ENCODE peak calls at places on chromosomes 2 and 18, in nine cellular contexts. One of them, this sample, is unnamed.

GRCh38 chr2:184053326-184053725 is 545.0 kb upstream of the ZNF804A start:
- DNase-seq in lower lobe of right lung: no peak
- DNase-seq in HEK293T: no peak
- DNase-seq in kidney epithelial cell: peak
- DNase-seq in amniotic stem cell: no peak
- DNase-seq in HTR-8/SVneo: no peak
- DNase-seq in hepatocyte: no peak
- DNase-seq in astrocyte of the spinal cord: peak
- DNase-seq in RKO: no peak
- DNase-seq in this sample: no peak

GRCh38 chr2:240786871-240787311 is 33.1 kb downstream of the KIF1A start:
- DNase-seq in lower lobe of right lung: peak
- DNase-seq in HEK293T: no peak
- DNase-seq in kidney epithelial cell: no peak
- DNase-seq in amniotic stem cell: no peak
- DNase-seq in HTR-8/SVneo: no peak
- DNase-seq in hepatocyte: no peak
- DNase-seq in astrocyte of the spinal cord: no peak
- DNase-seq in RKO: no peak
- DNase-seq in this sample: no peak

GRCh38 chr2:75022516-75022915 is 64.1 kb downstream of the POLE4 start:
- DNase-seq in lower lobe of right lung: no peak
- DNase-seq in HEK293T: no peak
- DNase-seq in kidney epithelial cell: no peak
- DNase-seq in amniotic stem cell: no peak
- DNase-seq in HTR-8/SVneo: peak
- DNase-seq in hepatocyte: no peak
- DNase-seq in astrocyte of the spinal cord: peak
- DNase-seq in RKO: no peak
- DNase-seq in this sample: no peak

GRCh38 chr2:20212459-20212870 is 12.5 kb downstream of the SDC1 start:
- DNase-seq in lower lobe of right lung: peak
- DNase-seq in HEK293T: peak
- DNase-seq in kidney epithelial cell: no peak
- DNase-seq in amniotic stem cell: no peak
- DNase-seq in HTR-8/SVneo: peak
- DNase-seq in hepatocyte: peak
- DNase-seq in astrocyte of the spinal cord: peak
- DNase-seq in RKO: no peak
- DNase-seq in this sample: no peak

GRCh38 chr2:220936641-220937197 is 635.4 kb downstream of the EPHA4 start:
- DNase-seq in lower lobe of right lung: no peak
- DNase-seq in HEK293T: no peak
- DNase-seq in kidney epithelial cell: no peak
- DNase-seq in amniotic stem cell: no peak
- DNase-seq in HTR-8/SVneo: no peak
- DNase-seq in hepatocyte: no peak
- DNase-seq in astrocyte of the spinal cord: no peak
- DNase-seq in RKO: no peak
- DNase-seq in this sample: no peak

GRCh38 chr2:32384529-32384928 is 27.7 kb downstream of the BIRC6 start:
- DNase-seq in lower lobe of right lung: no peak
- DNase-seq in HEK293T: no peak
- DNase-seq in kidney epithelial cell: no peak
- DNase-seq in amniotic stem cell: no peak
- DNase-seq in HTR-8/SVneo: no peak
- DNase-seq in hepatocyte: no peak
- DNase-seq in astrocyte of the spinal cord: no peak
- DNase-seq in RKO: no peak
- DNase-seq in this sample: no peak

GRCh38 chr2:67612576-67612981 is 215.4 kb downstream of the ETAA1 start:
- DNase-seq in lower lobe of right lung: no peak
- DNase-seq in HEK293T: no peak
- DNase-seq in kidney epithelial cell: no peak
- DNase-seq in amniotic stem cell: no peak
- DNase-seq in HTR-8/SVneo: no peak
- DNase-seq in hepatocyte: no peak
- DNase-seq in astrocyte of the spinal cord: no peak
- DNase-seq in RKO: no peak
- DNase-seq in this sample: peak

GRCh38 chr2:6492573-6492972 is 373.1 kb downstream of the CMPK2 start:
- DNase-seq in lower lobe of right lung: no peak
- DNase-seq in HEK293T: no peak
- DNase-seq in kidney epithelial cell: no peak
- DNase-seq in amniotic stem cell: no peak
- DNase-seq in HTR-8/SVneo: no peak
- DNase-seq in hepatocyte: no peak
- DNase-seq in astrocyte of the spinal cord: peak
- DNase-seq in RKO: no peak
- DNase-seq in this sample: peak

GRCh38 chr2:236309669-236310029 is 45.4 kb upstream of the ASB18 start:
- DNase-seq in lower lobe of right lung: no peak
- DNase-seq in HEK293T: peak
- DNase-seq in kidney epithelial cell: no peak
- DNase-seq in amniotic stem cell: no peak
- DNase-seq in HTR-8/SVneo: peak
- DNase-seq in hepatocyte: peak
- DNase-seq in astrocyte of the spinal cord: no peak
- DNase-seq in RKO: peak
- DNase-seq in this sample: peak

GRCh38 chr2:857081-857480 is 93.6 kb upstream of the SNTG2 start:
- DNase-seq in lower lobe of right lung: no peak
- DNase-seq in HEK293T: no peak
- DNase-seq in kidney epithelial cell: no peak
- DNase-seq in amniotic stem cell: no peak
- DNase-seq in HTR-8/SVneo: no peak
- DNase-seq in hepatocyte: no peak
- DNase-seq in astrocyte of the spinal cord: no peak
- DNase-seq in RKO: no peak
- DNase-seq in this sample: no peak

GRCh38 chr2:183192343-183192742 is 68.1 kb downstream of the NUP35 start:
- DNase-seq in lower lobe of right lung: no peak
- DNase-seq in HEK293T: no peak
- DNase-seq in kidney epithelial cell: no peak
- DNase-seq in amniotic stem cell: no peak
- DNase-seq in HTR-8/SVneo: no peak
- DNase-seq in hepatocyte: no peak
- DNase-seq in astrocyte of the spinal cord: no peak
- DNase-seq in RKO: no peak
- DNase-seq in this sample: no peak

GRCh38 chr2:66574701-66575624 is 140.0 kb downstream of the MEIS1 start:
- DNase-seq in lower lobe of right lung: no peak
- DNase-seq in HEK293T: peak
- DNase-seq in kidney epithelial cell: peak
- DNase-seq in amniotic stem cell: peak
- DNase-seq in HTR-8/SVneo: peak
- DNase-seq in hepatocyte: peak
- DNase-seq in astrocyte of the spinal cord: peak
- DNase-seq in RKO: peak
- DNase-seq in this sample: peak

GRCh38 chr2:129915303-129915840 is 64.1 kb upstream of the RAB6C start:
- DNase-seq in lower lobe of right lung: no peak
- DNase-seq in HEK293T: no peak
- DNase-seq in kidney epithelial cell: no peak
- DNase-seq in amniotic stem cell: no peak
- DNase-seq in HTR-8/SVneo: no peak
- DNase-seq in hepatocyte: no peak
- DNase-seq in astrocyte of the spinal cord: no peak
- DNase-seq in RKO: no peak
- DNase-seq in this sample: no peak

GRCh38 chr2:1649871-1650473 is 94.3 kb downstream of the PXDN start:
- DNase-seq in lower lobe of right lung: no peak
- DNase-seq in HEK293T: no peak
- DNase-seq in kidney epithelial cell: no peak
- DNase-seq in amniotic stem cell: no peak
- DNase-seq in HTR-8/SVneo: no peak
- DNase-seq in hepatocyte: no peak
- DNase-seq in astrocyte of the spinal cord: no peak
- DNase-seq in RKO: no peak
- DNase-seq in this sample: peak

GRCh38 chr18:3914833-3915598 is 465.0 kb downstream of the TGIF1 start:
- DNase-seq in lower lobe of right lung: no peak
- DNase-seq in HEK293T: no peak
- DNase-seq in kidney epithelial cell: no peak
- DNase-seq in amniotic stem cell: no peak
- DNase-seq in HTR-8/SVneo: no peak
- DNase-seq in hepatocyte: no peak
- DNase-seq in astrocyte of the spinal cord: no peak
- DNase-seq in RKO: no peak
- DNase-seq in this sample: peak

GRCh38 chr2:46385786-46386577 is 88.8 kb downstream of the EPAS1 start:
- DNase-seq in lower lobe of right lung: no peak
- DNase-seq in HEK293T: no peak
- DNase-seq in kidney epithelial cell: no peak
- DNase-seq in amniotic stem cell: no peak
- DNase-seq in HTR-8/SVneo: no peak
- DNase-seq in hepatocyte: no peak
- DNase-seq in astrocyte of the spinal cord: no peak
- DNase-seq in RKO: no peak
- DNase-seq in this sample: no peak

GRCh38 chr2:239263937-239264837 is 136.6 kb downstream of the HDAC4 start:
- DNase-seq in lower lobe of right lung: no peak
- DNase-seq in HEK293T: no peak
- DNase-seq in kidney epithelial cell: no peak
- DNase-seq in amniotic stem cell: no peak
- DNase-seq in HTR-8/SVneo: no peak
- DNase-seq in hepatocyte: peak
- DNase-seq in astrocyte of the spinal cord: peak
- DNase-seq in RKO: no peak
- DNase-seq in this sample: no peak

GRCh38 chr2:230905448-230906430 is 19.3 kb downstream of the GPR55 start:
- DNase-seq in lower lobe of right lung: no peak
- DNase-seq in HEK293T: no peak
- DNase-seq in kidney epithelial cell: no peak
- DNase-seq in amniotic stem cell: no peak
- DNase-seq in HTR-8/SVneo: no peak
- DNase-seq in hepatocyte: peak
- DNase-seq in astrocyte of the spinal cord: peak
- DNase-seq in RKO: peak
- DNase-seq in this sample: no peak

GRCh38 chr2:181311841-181312240 is 145.3 kb upstream of the ITGA4 start:
- DNase-seq in lower lobe of right lung: no peak
- DNase-seq in HEK293T: no peak
- DNase-seq in kidney epithelial cell: no peak
- DNase-seq in amniotic stem cell: no peak
- DNase-seq in HTR-8/SVneo: no peak
- DNase-seq in hepatocyte: no peak
- DNase-seq in astrocyte of the spinal cord: no peak
- DNase-seq in RKO: no peak
- DNase-seq in this sample: no peak

GRCh38 chr2:241559489-241560180 is 1.1 kb downstream of the BOK start:
- DNase-seq in lower lobe of right lung: no peak
- DNase-seq in HEK293T: peak
- DNase-seq in kidney epithelial cell: no peak
- DNase-seq in amniotic stem cell: no peak
- DNase-seq in HTR-8/SVneo: no peak
- DNase-seq in hepatocyte: peak
- DNase-seq in astrocyte of the spinal cord: peak
- DNase-seq in RKO: peak
- DNase-seq in this sample: no peak

GRCh38 chr18:48563027-48563426 is 24.2 kb downstream of the CTIF start:
- DNase-seq in lower lobe of right lung: no peak
- DNase-seq in HEK293T: no peak
- DNase-seq in kidney epithelial cell: peak
- DNase-seq in amniotic stem cell: peak
- DNase-seq in HTR-8/SVneo: peak
- DNase-seq in hepatocyte: peak
- DNase-seq in astrocyte of the spinal cord: peak
- DNase-seq in RKO: peak
- DNase-seq in this sample: no peak

GRCh38 chr2:238097988-238098853 is 1.9 kb upstream of the ESPNL start:
- DNase-seq in lower lobe of right lung: peak
- DNase-seq in HEK293T: peak
- DNase-seq in kidney epithelial cell: peak
- DNase-seq in amniotic stem cell: no peak
- DNase-seq in HTR-8/SVneo: peak
- DNase-seq in hepatocyte: peak
- DNase-seq in astrocyte of the spinal cord: peak
- DNase-seq in RKO: peak
- DNase-seq in this sample: peak

GRCh38 chr2:190574169-190574568 is 39.6 kb upstream of the NEMP2 start:
- DNase-seq in lower lobe of right lung: no peak
- DNase-seq in HEK293T: no peak
- DNase-seq in kidney epithelial cell: no peak
- DNase-seq in amniotic stem cell: no peak
- DNase-seq in HTR-8/SVneo: peak
- DNase-seq in hepatocyte: no peak
- DNase-seq in astrocyte of the spinal cord: no peak
- DNase-seq in RKO: no peak
- DNase-seq in this sample: no peak

GRCh38 chr2:46831037-46831868 is 84.4 kb downstream of the MCFD2 start:
- DNase-seq in lower lobe of right lung: no peak
- DNase-seq in HEK293T: no peak
- DNase-seq in kidney epithelial cell: no peak
- DNase-seq in amniotic stem cell: no peak
- DNase-seq in HTR-8/SVneo: no peak
- DNase-seq in hepatocyte: no peak
- DNase-seq in astrocyte of the spinal cord: peak
- DNase-seq in RKO: no peak
- DNase-seq in this sample: no peak

GRCh38 chr2:231187736-231188505 is 10.5 kb upstream of the ARMC9 start:
- DNase-seq in lower lobe of right lung: no peak
- DNase-seq in HEK293T: no peak
- DNase-seq in kidney epithelial cell: no peak
- DNase-seq in amniotic stem cell: no peak
- DNase-seq in HTR-8/SVneo: no peak
- DNase-seq in hepatocyte: peak
- DNase-seq in astrocyte of the spinal cord: peak
- DNase-seq in RKO: no peak
- DNase-seq in this sample: peak

GRCh38 chr18:62030091-62030985 is 137.5 kb upstream of the RNF152 start:
- DNase-seq in lower lobe of right lung: no peak
- DNase-seq in HEK293T: no peak
- DNase-seq in kidney epithelial cell: no peak
- DNase-seq in amniotic stem cell: peak
- DNase-seq in HTR-8/SVneo: no peak
- DNase-seq in hepatocyte: no peak
- DNase-seq in astrocyte of the spinal cord: peak
- DNase-seq in RKO: no peak
- DNase-seq in this sample: peak

GRCh38 chr2:19790291-19790690 is 111.5 kb downstream of the TTC32 start:
- DNase-seq in lower lobe of right lung: no peak
- DNase-seq in HEK293T: no peak
- DNase-seq in kidney epithelial cell: no peak
- DNase-seq in amniotic stem cell: no peak
- DNase-seq in HTR-8/SVneo: no peak
- DNase-seq in hepatocyte: no peak
- DNase-seq in astrocyte of the spinal cord: no peak
- DNase-seq in RKO: no peak
- DNase-seq in this sample: peak

GRCh38 chr2:104784264-104784663 is 69.7 kb upstream of the POU3F3 start:
- DNase-seq in lower lobe of right lung: no peak
- DNase-seq in HEK293T: no peak
- DNase-seq in kidney epithelial cell: no peak
- DNase-seq in amniotic stem cell: no peak
- DNase-seq in HTR-8/SVneo: no peak
- DNase-seq in hepatocyte: no peak
- DNase-seq in astrocyte of the spinal cord: no peak
- DNase-seq in RKO: no peak
- DNase-seq in this sample: no peak

GRCh38 chr18:50312296-50313030 is 25.0 kb upstream of the CXXC1 start:
- DNase-seq in lower lobe of right lung: no peak
- DNase-seq in HEK293T: no peak
- DNase-seq in kidney epithelial cell: peak
- DNase-seq in amniotic stem cell: no peak
- DNase-seq in HTR-8/SVneo: no peak
- DNase-seq in hepatocyte: no peak
- DNase-seq in astrocyte of the spinal cord: no peak
- DNase-seq in RKO: no peak
- DNase-seq in this sample: no peak